ENCODE peak calls at places on chromosomes 12 and 14, in nine cellular contexts. One of them, this sample, is unnamed.

GRCh38 chr14:55418411-55418810 is 6.8 kb upstream of the ATG14 start:
- DNase-seq in IMR-90: no peak
- DNase-seq in GM23338: no peak
- DNase-seq in PC-3: no peak
- DNase-seq in astrocyte: no peak
- DNase-seq in PC-9: no peak
- DNase-seq in HCT116: no peak
- DNase-seq in HepG2: no peak
- DNase-seq in K562: peak
- DNase-seq in this sample: no peak

GRCh38 chr12:124217508-124217981 is 77.3 kb upstream of the RFLNA start:
- DNase-seq in IMR-90: no peak
- DNase-seq in GM23338: peak
- DNase-seq in PC-3: no peak
- DNase-seq in astrocyte: peak
- DNase-seq in PC-9: no peak
- DNase-seq in HCT116: no peak
- DNase-seq in HepG2: no peak
- DNase-seq in K562: no peak
- DNase-seq in this sample: no peak

GRCh38 chr12:121580959-121581680 is at the start of gene KDM2B:
- DNase-seq in IMR-90: peak
- DNase-seq in GM23338: peak
- DNase-seq in PC-3: peak
- DNase-seq in astrocyte: peak
- DNase-seq in PC-9: no peak
- DNase-seq in HCT116: no peak
- DNase-seq in HepG2: peak
- DNase-seq in K562: peak
- DNase-seq in this sample: no peak

GRCh38 chr12:125561-125960 is 59.0 kb downstream of the IQSEC3 start:
- DNase-seq in IMR-90: no peak
- DNase-seq in GM23338: no peak
- DNase-seq in PC-3: no peak
- DNase-seq in astrocyte: no peak
- DNase-seq in PC-9: no peak
- DNase-seq in HCT116: no peak
- DNase-seq in HepG2: no peak
- DNase-seq in K562: no peak
- DNase-seq in this sample: no peak

GRCh38 chr12:112584266-112584722 is 165.5 kb downstream of the PTPN11 start:
- DNase-seq in IMR-90: no peak
- DNase-seq in GM23338: peak
- DNase-seq in PC-3: peak
- DNase-seq in astrocyte: no peak
- DNase-seq in PC-9: peak
- DNase-seq in HCT116: peak
- DNase-seq in HepG2: peak
- DNase-seq in K562: peak
- DNase-seq in this sample: no peak

GRCh38 chr14:56339855-56340701 is 221.9 kb downstream of the PELI2 start:
- DNase-seq in IMR-90: peak
- DNase-seq in GM23338: peak
- DNase-seq in PC-3: peak
- DNase-seq in astrocyte: peak
- DNase-seq in PC-9: peak
- DNase-seq in HCT116: peak
- DNase-seq in HepG2: peak
- DNase-seq in K562: peak
- DNase-seq in this sample: peak

GRCh38 chr12:94267530-94267877 is 119.1 kb downstream of the PLXNC1 start:
- DNase-seq in IMR-90: no peak
- DNase-seq in GM23338: no peak
- DNase-seq in PC-3: no peak
- DNase-seq in astrocyte: no peak
- DNase-seq in PC-9: no peak
- DNase-seq in HCT116: no peak
- DNase-seq in HepG2: no peak
- DNase-seq in K562: no peak
- DNase-seq in this sample: no peak

GRCh38 chr12:19130224-19131019 is 889 bp downstream of the PLEKHA5 start:
- DNase-seq in IMR-90: no peak
- DNase-seq in GM23338: peak
- DNase-seq in PC-3: peak
- DNase-seq in astrocyte: peak
- DNase-seq in PC-9: peak
- DNase-seq in HCT116: no peak
- DNase-seq in HepG2: no peak
- DNase-seq in K562: peak
- DNase-seq in this sample: no peak

GRCh38 chr14:55383541-55384140 is 28.0 kb downstream of the ATG14 start:
- DNase-seq in IMR-90: no peak
- DNase-seq in GM23338: no peak
- DNase-seq in PC-3: no peak
- DNase-seq in astrocyte: peak
- DNase-seq in PC-9: no peak
- DNase-seq in HCT116: no peak
- DNase-seq in HepG2: no peak
- DNase-seq in K562: peak
- DNase-seq in this sample: no peak

GRCh38 chr14:73723411-73723798 is 9.2 kb upstream of the PNMA1 start:
- DNase-seq in IMR-90: peak
- DNase-seq in GM23338: no peak
- DNase-seq in PC-3: peak
- DNase-seq in astrocyte: peak
- DNase-seq in PC-9: no peak
- DNase-seq in HCT116: no peak
- DNase-seq in HepG2: no peak
- DNase-seq in K562: no peak
- DNase-seq in this sample: no peak

GRCh38 chr12:54216580-54217308 is 28.0 kb upstream of the SMUG1 start:
- DNase-seq in IMR-90: peak
- DNase-seq in GM23338: peak
- DNase-seq in PC-3: peak
- DNase-seq in astrocyte: peak
- DNase-seq in PC-9: peak
- DNase-seq in HCT116: peak
- DNase-seq in HepG2: peak
- DNase-seq in K562: peak
- DNase-seq in this sample: no peak

GRCh38 chr14:103782376-103782775 is 65.0 kb downstream of the PPP1R13B start:
- DNase-seq in IMR-90: no peak
- DNase-seq in GM23338: no peak
- DNase-seq in PC-3: no peak
- DNase-seq in astrocyte: no peak
- DNase-seq in PC-9: no peak
- DNase-seq in HCT116: no peak
- DNase-seq in HepG2: no peak
- DNase-seq in K562: no peak
- DNase-seq in this sample: no peak

GRCh38 chr12:24814379-24815086 is 134.4 kb downstream of the BCAT1 start:
- DNase-seq in IMR-90: no peak
- DNase-seq in GM23338: no peak
- DNase-seq in PC-3: no peak
- DNase-seq in astrocyte: no peak
- DNase-seq in PC-9: no peak
- DNase-seq in HCT116: no peak
- DNase-seq in HepG2: no peak
- DNase-seq in K562: no peak
- DNase-seq in this sample: no peak

GRCh38 chr12:94271351-94271750 is 123.0 kb downstream of the PLXNC1 start:
- DNase-seq in IMR-90: no peak
- DNase-seq in GM23338: no peak
- DNase-seq in PC-3: peak
- DNase-seq in astrocyte: no peak
- DNase-seq in PC-9: no peak
- DNase-seq in HCT116: no peak
- DNase-seq in HepG2: no peak
- DNase-seq in K562: no peak
- DNase-seq in this sample: no peak

GRCh38 chr12:125873031-125873430 is 807.8 kb downstream of the AACS start:
- DNase-seq in IMR-90: no peak
- DNase-seq in GM23338: no peak
- DNase-seq in PC-3: no peak
- DNase-seq in astrocyte: peak
- DNase-seq in PC-9: no peak
- DNase-seq in HCT116: no peak
- DNase-seq in HepG2: no peak
- DNase-seq in K562: no peak
- DNase-seq in this sample: no peak

GRCh38 chr12:88493651-88494050 is 86.6 kb downstream of the KITLG start:
- DNase-seq in IMR-90: peak
- DNase-seq in GM23338: no peak
- DNase-seq in PC-3: peak
- DNase-seq in astrocyte: peak
- DNase-seq in PC-9: no peak
- DNase-seq in HCT116: no peak
- DNase-seq in HepG2: no peak
- DNase-seq in K562: no peak
- DNase-seq in this sample: peak

GRCh38 chr14:67704018-67704417 is 2.3 kb downstream of the RDH12 start:
- DNase-seq in IMR-90: no peak
- DNase-seq in GM23338: no peak
- DNase-seq in PC-3: no peak
- DNase-seq in astrocyte: no peak
- DNase-seq in PC-9: no peak
- DNase-seq in HCT116: no peak
- DNase-seq in HepG2: no peak
- DNase-seq in K562: no peak
- DNase-seq in this sample: no peak
- H2AFZ ChIP-seq in IMR-90: no peak
- H2AFZ ChIP-seq in GM23338: no peak
- H2AFZ ChIP-seq in PC-3: no peak
- H2AFZ ChIP-seq in astrocyte: no peak
- H2AFZ ChIP-seq in PC-9: no peak
- H2AFZ ChIP-seq in HCT116: peak
- H2AFZ ChIP-seq in HepG2: peak
- H2AFZ ChIP-seq in K562: no peak
- H2AFZ ChIP-seq in this sample: no peak

GRCh38 chr14:77098470-77099353 is 654 bp downstream of the CIPC start:
- DNase-seq in IMR-90: no peak
- DNase-seq in GM23338: peak
- DNase-seq in PC-3: peak
- DNase-seq in astrocyte: no peak
- DNase-seq in PC-9: peak
- DNase-seq in HCT116: no peak
- DNase-seq in HepG2: no peak
- DNase-seq in K562: peak
- DNase-seq in this sample: no peak
- H2AFZ ChIP-seq in IMR-90: peak
- H2AFZ ChIP-seq in GM23338: no peak
- H2AFZ ChIP-seq in PC-3: peak
- H2AFZ ChIP-seq in astrocyte: peak
- H2AFZ ChIP-seq in PC-9: peak
- H2AFZ ChIP-seq in HCT116: no peak
- H2AFZ ChIP-seq in HepG2: peak
- H2AFZ ChIP-seq in K562: peak
- H2AFZ ChIP-seq in this sample: peak

GRCh38 chr14:82362452-82362851 is 828.8 kb upstream of the SEL1L start:
- DNase-seq in IMR-90: no peak
- DNase-seq in GM23338: no peak
- DNase-seq in PC-3: no peak
- DNase-seq in astrocyte: no peak
- DNase-seq in PC-9: no peak
- DNase-seq in HCT116: no peak
- DNase-seq in HepG2: no peak
- DNase-seq in K562: no peak
- DNase-seq in this sample: no peak
- H2AFZ ChIP-seq in IMR-90: no peak
- H2AFZ ChIP-seq in GM23338: peak
- H2AFZ ChIP-seq in PC-3: no peak
- H2AFZ ChIP-seq in astrocyte: no peak
- H2AFZ ChIP-seq in PC-9: no peak
- H2AFZ ChIP-seq in HCT116: no peak
- H2AFZ ChIP-seq in HepG2: no peak
- H2AFZ ChIP-seq in K562: no peak
- H2AFZ ChIP-seq in this sample: no peak

GRCh38 chr12:118374909-118375308 is 1.4 kb upstream of the SUDS3 start:
- DNase-seq in IMR-90: no peak
- DNase-seq in GM23338: no peak
- DNase-seq in PC-3: no peak
- DNase-seq in astrocyte: no peak
- DNase-seq in PC-9: no peak
- DNase-seq in HCT116: no peak
- DNase-seq in HepG2: no peak
- DNase-seq in K562: no peak
- DNase-seq in this sample: no peak
- H2AFZ ChIP-seq in IMR-90: no peak
- H2AFZ ChIP-seq in GM23338: no peak
- H2AFZ ChIP-seq in PC-3: no peak
- H2AFZ ChIP-seq in astrocyte: no peak
- H2AFZ ChIP-seq in PC-9: no peak
- H2AFZ ChIP-seq in HCT116: no peak
- H2AFZ ChIP-seq in HepG2: no peak
- H2AFZ ChIP-seq in K562: peak
- H2AFZ ChIP-seq in this sample: peak

DNA sequence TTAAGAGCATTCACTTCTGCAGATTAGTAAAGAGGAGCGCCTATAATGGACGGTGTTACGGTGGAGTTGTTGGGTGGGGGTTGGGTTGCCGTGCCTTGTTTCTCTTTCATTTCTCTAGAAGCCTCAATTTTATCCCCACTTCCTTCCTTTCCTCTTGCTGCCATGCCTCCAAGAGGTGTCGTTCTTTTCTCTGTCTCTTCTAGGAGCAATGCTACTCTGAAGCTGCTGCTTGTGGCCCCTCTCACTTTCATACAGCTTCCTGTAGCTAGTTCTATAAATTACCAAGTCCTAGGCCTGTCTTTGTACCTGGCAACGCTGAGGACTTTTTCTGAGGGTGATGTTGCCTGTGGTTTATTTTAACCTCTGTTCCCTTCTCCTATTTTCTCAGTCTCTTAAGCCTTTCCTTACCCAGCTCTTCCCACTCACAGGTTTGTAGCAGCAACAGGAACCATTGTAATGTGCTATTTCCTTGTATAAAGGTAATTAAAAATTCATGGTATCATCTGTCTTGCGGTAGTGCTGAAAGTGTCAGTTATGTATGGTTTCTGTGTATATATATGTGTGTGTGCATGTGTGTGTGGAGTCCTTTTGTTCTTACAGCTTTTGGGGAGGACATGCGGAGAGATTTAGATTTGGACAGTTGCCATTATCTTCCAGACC is 44.0 kb downstream of the DDHD1 start:
- DNase-seq in IMR-90: no peak
- DNase-seq in GM23338: no peak
- DNase-seq in PC-3: no peak
- DNase-seq in astrocyte: no peak
- DNase-seq in PC-9: no peak
- DNase-seq in HCT116: no peak
- DNase-seq in HepG2: no peak
- DNase-seq in K562: peak
- DNase-seq in this sample: no peak
- H2AFZ ChIP-seq in IMR-90: no peak
- H2AFZ ChIP-seq in GM23338: no peak
- H2AFZ ChIP-seq in PC-3: no peak
- H2AFZ ChIP-seq in astrocyte: no peak
- H2AFZ ChIP-seq in PC-9: no peak
- H2AFZ ChIP-seq in HCT116: no peak
- H2AFZ ChIP-seq in HepG2: no peak
- H2AFZ ChIP-seq in K562: peak
- H2AFZ ChIP-seq in this sample: no peak

GRCh38 chr12:131990066-131990979 is 40.6 kb downstream of the EP400 start:
- DNase-seq in IMR-90: no peak
- DNase-seq in GM23338: peak
- DNase-seq in PC-3: no peak
- DNase-seq in astrocyte: peak
- DNase-seq in PC-9: no peak
- DNase-seq in HCT116: no peak
- DNase-seq in HepG2: no peak
- DNase-seq in K562: no peak
- DNase-seq in this sample: no peak
- H2AFZ ChIP-seq in IMR-90: no peak
- H2AFZ ChIP-seq in GM23338: no peak
- H2AFZ ChIP-seq in PC-3: no peak
- H2AFZ ChIP-seq in astrocyte: no peak
- H2AFZ ChIP-seq in PC-9: no peak
- H2AFZ ChIP-seq in HCT116: no peak
- H2AFZ ChIP-seq in HepG2: no peak
- H2AFZ ChIP-seq in K562: no peak
- H2AFZ ChIP-seq in this sample: no peak

This sample was measured in keratinocyte.